ENCODE peak calls at places on chromosomes 1 and 21, in eight cellular contexts. J, H, N, E, P, A, T and R are unnamed samples.

GRCh38 chr1:4054957-4055676 is 155.0 kb upstream of the C1orf174 start:
- DNase-seq in P (no peak), N (no peak), E (peak), T (no peak), H (no peak), J (no peak), A (peak), R (no peak)

GRCh38 chr1:48536477-48536876 is 64.5 kb upstream of the SPATA6 start:
- DNase-seq in E (no peak), J (no peak), H (no peak), A (no peak), T (no peak), P (no peak), N (no peak), R (no peak)

GRCh38 chr21:42117229-42118048 is 46.3 kb downstream of the UMODL1 start:
- DNase-seq in E (peak), H (peak), A (peak), J (peak), P (peak), T (peak), N (peak), R (peak)

GRCh38 chr1:91806777-91807700 is 78.9 kb downstream of the TGFBR3 start:
- DNase-seq in P (no peak), A (no peak), E (no peak), H (peak), T (peak), N (no peak), J (no peak), R (no peak)

GRCh38 chr1:109975718-109976117 is 8.8 kb upstream of the AHCYL1 start:
- DNase-seq in T (peak), J (no peak), N (no peak), A (no peak), P (no peak), E (no peak), H (peak), R (peak)

GRCh38 chr1:147600119-147601111 is 59.1 kb downstream of the BCL9 start:
- DNase-seq in E (no peak), N (no peak), J (no peak), H (peak), A (no peak), P (no peak), T (peak), R (peak)

GRCh38 chr21:15967661-15968060 is 237.9 kb downstream of the USP25 start:
- DNase-seq in N (no peak), J (no peak), A (no peak), T (no peak), P (no peak), E (no peak), H (peak), R (no peak)

GRCh38 chr1:116962976-116963639 is 38.5 kb upstream of the CD101 start:
- DNase-seq in E (no peak), H (no peak), J (no peak), N (no peak), T (no peak), A (no peak), P (no peak), R (no peak)

GRCh38 chr1:53163291-53163768 is 20.9 kb upstream of the SLC1A7 start:
- DNase-seq in A (no peak), E (no peak), T (no peak), J (no peak), H (no peak), N (no peak), P (no peak), R (peak)

DNA sequence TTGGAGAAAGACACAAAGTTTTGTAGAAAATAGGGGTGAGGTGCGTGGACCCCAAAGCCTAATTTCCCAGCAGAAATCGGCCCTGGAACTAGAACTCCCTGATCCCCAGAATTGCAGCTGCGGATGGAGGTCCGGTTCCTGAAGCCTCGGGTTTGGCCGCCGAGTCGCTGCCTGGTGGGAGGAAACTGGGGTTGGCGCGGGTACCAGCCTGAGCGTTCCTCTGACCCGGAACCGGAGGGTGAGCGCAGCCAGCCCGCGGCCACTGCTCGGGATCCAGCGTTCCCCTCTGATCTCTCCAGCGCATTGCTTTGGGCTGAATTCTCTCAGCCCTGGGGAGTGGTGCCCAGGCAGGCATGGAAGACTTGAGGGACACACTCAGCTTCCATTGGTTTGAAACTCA is 1.6 kb downstream of the ST6GALNAC5 start:
- DNase-seq in P (no peak), E (peak), N (no peak), H (no peak), J (peak), T (no peak), A (peak), R (no peak)
- TF ChIP-seq USF2 in P (no peak), E (no peak), N (no peak), H (no peak), J (no peak), T (no peak), A (no peak), R (no peak)

GRCh38 chr1:111269820-111270406 is 20.7 kb upstream of the CHIA start:
- DNase-seq in E (peak), T (no peak), J (no peak), H (no peak), N (no peak), A (no peak), P (no peak), R (no peak)

GRCh38 chr1:111272081-111272480 is 18.6 kb upstream of the CHIA start:
- DNase-seq in J (no peak), H (no peak), T (no peak), A (no peak), E (no peak), N (no peak), P (no peak), R (no peak)

GRCh38 chr1:111270781-111271463 is 19.7 kb upstream of the CHIA start:
- DNase-seq in T (no peak), P (no peak), N (no peak), A (peak), E (peak), H (no peak), J (peak), R (no peak)

GRCh38 chr1:111271464-111271801 is 19.2 kb upstream of the CHIA start:
- DNase-seq in J (no peak), E (peak), P (no peak), T (no peak), A (peak), H (no peak), N (no peak), R (no peak)

DNA sequence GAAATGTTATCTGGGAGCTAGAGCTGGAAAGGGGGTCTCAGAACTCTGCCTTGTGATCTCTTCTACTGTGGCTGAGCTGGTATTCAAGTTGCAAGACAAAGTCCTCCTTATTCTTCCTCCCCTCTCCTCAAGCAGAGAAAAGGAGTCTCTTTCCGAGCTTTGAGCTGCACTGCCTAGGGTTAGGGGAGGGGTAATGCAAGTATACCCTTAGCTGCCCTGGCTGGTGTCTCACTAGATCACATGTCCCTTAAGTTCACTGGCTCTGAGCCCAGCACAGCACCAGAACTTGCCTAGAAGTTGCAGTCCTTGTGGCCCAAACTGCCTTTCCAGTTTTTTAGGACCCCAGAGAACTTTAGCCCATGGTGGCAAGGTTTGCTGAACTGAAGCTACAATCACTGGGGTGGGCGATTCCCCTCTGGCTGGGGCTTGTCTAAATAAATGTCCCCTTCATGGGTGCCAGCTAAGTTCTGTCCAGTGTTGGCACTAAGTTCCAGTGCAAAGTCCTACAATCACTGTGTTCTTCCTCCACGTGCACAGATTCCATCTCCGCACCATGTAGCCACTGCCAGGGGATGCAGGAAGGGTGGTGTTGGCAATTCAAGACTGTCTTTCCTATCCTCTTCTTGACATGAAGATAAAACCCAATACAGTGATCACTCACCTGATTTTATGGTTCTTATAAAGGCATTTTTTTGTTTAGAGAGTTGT is 22.7 kb upstream of the CHIA start:
- DNase-seq in H (no peak), P (no peak), T (no peak), J (no peak), N (no peak), A (no peak), E (no peak), R (no peak)
- TF ChIP-seq USF2 in H (no peak), P (no peak), T (no peak), J (no peak), N (no peak), A (no peak), E (no peak), R (no peak)

DNA sequence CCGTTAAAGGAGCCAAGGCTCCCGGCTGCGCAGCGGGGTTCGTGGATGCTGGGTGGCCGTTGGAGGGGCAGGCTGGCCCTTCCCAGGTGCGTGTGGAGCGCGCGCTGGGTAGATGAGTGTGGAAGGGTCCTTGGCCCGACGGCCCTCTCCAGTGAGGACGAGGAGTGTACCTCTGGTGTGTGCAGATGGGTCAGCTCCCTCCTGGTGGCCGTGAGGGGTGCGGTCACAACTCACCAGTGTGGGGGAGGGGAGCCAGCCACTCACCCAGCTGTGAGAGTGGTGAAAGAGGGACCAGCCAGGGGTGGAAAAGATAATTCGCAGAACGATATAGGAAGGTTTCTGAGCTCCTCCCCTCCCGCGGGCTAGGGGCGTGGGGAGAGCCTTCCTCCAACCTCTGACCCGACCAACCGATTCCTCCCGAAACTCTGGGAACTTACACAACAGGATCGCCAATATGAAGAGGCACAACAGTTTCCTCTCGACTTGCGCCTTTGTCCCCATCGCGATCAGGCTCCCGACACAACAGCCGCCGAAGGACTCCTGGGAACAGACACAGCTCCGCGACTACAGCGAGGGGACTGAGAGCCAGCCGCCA is at the start of gene F11R:
- DNase-seq in E (peak), A (peak), J (peak), H (no peak), N (no peak), T (peak), P (peak), R (peak)
- TF ChIP-seq USF2 in E (no peak), A (no peak), J (no peak), H (no peak), N (no peak), T (no peak), P (no peak), R (no peak)

DNA sequence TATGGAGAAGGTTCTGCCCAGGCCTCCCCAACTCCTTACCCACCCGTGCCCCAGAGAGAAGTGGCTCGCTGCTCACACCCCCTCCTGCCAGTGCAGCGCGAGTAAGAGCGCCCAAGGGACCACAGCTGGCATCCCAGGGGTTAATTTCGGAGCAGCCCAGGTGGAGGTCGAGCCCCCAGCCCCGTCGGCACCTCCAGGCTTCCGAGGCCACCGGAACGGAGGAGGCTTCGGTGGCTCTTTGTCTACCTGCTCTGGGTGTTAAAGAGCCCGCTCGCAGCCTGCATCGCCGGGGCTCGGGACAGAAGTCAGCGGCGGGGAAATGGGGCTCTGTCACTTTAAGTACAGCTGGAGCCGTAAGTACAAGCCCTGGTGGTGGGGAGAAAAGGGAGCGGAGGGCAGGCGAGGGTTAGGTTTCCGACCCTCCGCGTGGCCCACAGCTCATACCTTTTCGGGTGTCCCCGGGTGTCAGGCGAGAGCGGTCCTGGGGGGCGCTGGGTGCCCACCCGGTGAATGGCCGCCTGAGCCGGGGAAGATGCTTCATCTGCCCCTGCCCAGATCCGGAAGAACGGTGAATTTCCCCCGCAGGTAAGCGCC is 89.4 kb upstream of the IPO9 start:
- DNase-seq in N (no peak), A (peak), E (peak), J (peak), P (no peak), T (no peak), H (no peak), R (no peak)
- TF ChIP-seq USF2 in N (no peak), A (no peak), E (no peak), J (no peak), P (no peak), T (no peak), H (no peak), R (no peak)